ENCODE peak calls at places on chromosomes 3 and 15, in eight cellular contexts. H, K, Q, I, J, L, G and Z are unnamed samples.

GRCh38 chr3:9776896-9777694 is 7.3 kb upstream of the CAMK1 start:
- DNase-seq in Q (no peak), H (no peak), L (no peak), G (no peak), J (no peak), K (no peak), I (no peak), Z (no peak)

GRCh38 chr3:141109761-141110160 is 58.6 kb downstream of the SPSB4 start:
- DNase-seq in K (no peak), I (peak; percentile 85), Q (no peak), G (no peak), L (no peak), J (no peak), H (no peak), Z (no peak)

GRCh38 chr15:52440414-52440813 is 88.3 kb downstream of the MYO5A start:
- DNase-seq in J (peak; percentile 10), I (peak; percentile 37), Q (no peak), H (peak; percentile 9), G (no peak), K (no peak), L (no peak), Z (no peak)

GRCh38 chr3:64824281-64824980 is 136.6 kb upstream of the ADAMTS9 start:
- DNase-seq in Q (no peak), L (no peak), J (no peak), H (no peak), G (no peak), I (no peak), K (no peak), Z (no peak)

GRCh38 chr3:97138914-97139541 is 324.6 kb downstream of the EPHA6 start:
- DNase-seq in Q (no peak), K (no peak), L (no peak), H (peak; percentile 23), J (peak; percentile 2), I (peak; percentile 48), G (no peak), Z (no peak)

GRCh38 chr15:96851613-96852012 is 521.1 kb downstream of the NR2F2 start:
- DNase-seq in J (no peak), L (no peak), Q (no peak), H (no peak), I (peak; percentile 70), G (no peak), K (no peak), Z (no peak)

GRCh38 chr15:51310064-51310463 is 28.3 kb downstream of the CYP19A1 start:
- DNase-seq in H (no peak), L (no peak), J (no peak), I (no peak), G (no peak), Q (no peak), K (no peak), Z (no peak)

GRCh38 chr15:33722005-33722672 is 246.2 kb upstream of the CHRM5 start:
- DNase-seq in J (peak; percentile 6), K (no peak), L (no peak), I (peak; percentile 58), Q (no peak), G (no peak), H (no peak), Z (no peak)

GRCh38 chr15:44066211-44066827 is 128.8 kb downstream of the FRMD5 start:
- DNase-seq in G (peak; percentile 58), K (peak; percentile 10), J (peak; percentile 5), I (peak; percentile 54), H (peak; percentile 71), Q (peak; percentile 77), L (peak; percentile 25), Z (peak; percentile 55)

GRCh38 chr3:166211451-166211850 is 374.2 kb upstream of the BCHE start:
- DNase-seq in G (no peak), Q (no peak), K (no peak), J (no peak), I (no peak), H (no peak), L (no peak), Z (no peak)